ENCODE peak calls at places on chromosomes 5 and 9, in six cellular contexts. K, E, D, F, B and H are unnamed samples.

GRCh38 chr5:177470759-177471536 is 2.5 kb downstream of the DBN1 start:
- DNase-seq in F (no peak), E (no peak), D (no peak), B (peak; percentile 78), K (no peak), H (no peak)

GRCh38 chr5:164051745-164052144 is 546.3 kb downstream of the MAT2B start:
- DNase-seq in K (no peak), B (peak; percentile 72), F (no peak), E (no peak), D (no peak), H (no peak)

GRCh38 chr5:139495644-139496435 is 13.3 kb upstream of the STING1 start:
- DNase-seq in B (peak; percentile 90), K (no peak), E (no peak), D (no peak), F (no peak), H (no peak)

GRCh38 chr5:144072518-144072927 is 97.9 kb downstream of the YIPF5 start:
- DNase-seq in K (no peak), F (no peak), E (no peak), B (peak; percentile 90), D (no peak), H (no peak)

GRCh38 chr9:74838351-74838750 is 49.4 kb downstream of the TRPM6 start:
- DNase-seq in D (no peak), E (no peak), F (no peak), B (no peak), K (no peak), H (no peak)

GRCh38 chr5:1537166-1538154 is 13.7 kb upstream of the LPCAT1 start:
- DNase-seq in D (no peak), F (no peak), E (no peak), B (no peak), K (no peak), H (no peak)

GRCh38 chr5:14699807-14700400 is 35.4 kb downstream of the OTULIN start:
- DNase-seq in D (no peak), B (no peak), F (no peak), K (no peak), E (no peak), H (no peak)

GRCh38 chr5:142385194-142385593 is 60.4 kb upstream of the SPRY4 start:
- DNase-seq in B (no peak), K (no peak), E (no peak), D (no peak), F (no peak), H (no peak)

GRCh38 chr5:59241119-59241518 is 652.4 kb downstream of the PDE4D start:
- DNase-seq in E (no peak), F (no peak), B (no peak), K (no peak), D (no peak), H (no peak)

GRCh38 chr9:104976196-104976595 is 48.2 kb upstream of the ABCA1 start:
- DNase-seq in E (no peak), B (no peak), K (no peak), F (no peak), D (no peak), H (no peak)